ENCODE peak calls at places on chromosomes 5 and 9, in eight cellular contexts. B is HL-60, H is Panc1, O is suprapubic skin, L is HCT116, M is spleen, A is stomach, U is GM23338. E is an unnamed sample.

GRCh38 chr5:172453206-172453985 is 929 bp downstream of the SH3PXD2B start:
- DNase-seq in M (no peak), H (no peak), L (peak), A (peak), O (peak), U (peak), B (no peak), E (no peak)

GRCh38 chr5:177085985-177086917 is at the start of gene FGFR4:
- DNase-seq in H (no peak), O (peak), B (peak), L (peak), M (peak), U (peak), A (peak), E (peak)

GRCh38 chr5:137629646-137630045 is 106.2 kb downstream of the KLHL3 start:
- DNase-seq in L (peak), A (no peak), H (peak), B (peak), O (no peak), U (peak), M (no peak), E (peak)

GRCh38 chr5:179142434-179143198 is 82.4 kb downstream of the ZNF354C start:
- DNase-seq in H (no peak), A (no peak), U (no peak), O (no peak), L (no peak), M (no peak), B (no peak), E (no peak)

GRCh38 chr9:36924071-36924470 is 110.0 kb downstream of the PAX5 start:
- DNase-seq in L (peak), O (no peak), H (peak), A (no peak), B (no peak), M (no peak), U (no peak), E (no peak)

GRCh38 chr5:122493091-122493775 is 181.2 kb downstream of the SNCAIP start:
- DNase-seq in U (no peak), B (no peak), A (peak), O (no peak), L (no peak), H (no peak), M (no peak), E (no peak)

GRCh38 chr9:34744295-34745221 is 34.6 kb upstream of the CCL21 start:
- DNase-seq in M (no peak), U (no peak), A (no peak), H (no peak), B (no peak), O (no peak), L (peak), E (no peak)

GRCh38 chr9:113345165-113345564 is 4.2 kb upstream of the BSPRY start:
- DNase-seq in H (no peak), L (no peak), A (no peak), M (no peak), B (no peak), U (no peak), O (no peak), E (no peak)

GRCh38 chr9:10268500-10269485 is 344.0 kb downstream of the PTPRD start:
- DNase-seq in B (peak), A (peak), U (peak), H (no peak), O (no peak), L (no peak), M (no peak), E (peak)

GRCh38 chr9:70131296-70131695 is 87.6 kb downstream of the MAMDC2 start:
- DNase-seq in H (no peak), L (no peak), A (no peak), U (no peak), O (no peak), B (no peak), M (no peak), E (no peak)

GRCh38 chr5:58407042-58407709 is 52.7 kb downstream of the PLK2 start:
- DNase-seq in O (no peak), M (no peak), H (peak), B (no peak), L (no peak), U (peak), A (no peak), E (no peak)

GRCh38 chr9:76717611-76718010 is 46.6 kb upstream of the PCA3 start:
- DNase-seq in O (no peak), A (no peak), B (peak), L (no peak), U (no peak), M (no peak), H (no peak), E (no peak)

GRCh38 chr9:72127753-72128152 is 21.5 kb upstream of the GDA start:
- DNase-seq in M (no peak), O (no peak), B (no peak), A (no peak), H (no peak), U (no peak), L (no peak), E (no peak)

GRCh38 chr5:159061186-159061796 is 38.4 kb downstream of the EBF1 start:
- DNase-seq in L (no peak), M (no peak), O (peak), A (no peak), B (no peak), H (no peak), U (no peak), E (no peak)

GRCh38 chr9:70049672-70050271 is 6.1 kb downstream of the MAMDC2 start:
- DNase-seq in O (peak), U (no peak), B (no peak), A (peak), L (no peak), M (no peak), H (no peak), E (no peak)

GRCh38 chr9:110714314-110714713 is 45.7 kb downstream of the MUSK start:
- DNase-seq in A (peak), B (no peak), M (no peak), O (no peak), L (no peak), U (peak), H (no peak), E (no peak)

GRCh38 chr9:97721396-97721795 is 24.3 kb upstream of the XPA start:
- DNase-seq in M (no peak), L (no peak), B (no peak), A (no peak), U (no peak), H (no peak), O (no peak), E (no peak)

GRCh38 chr5:57172466-57172961 is 1.3 kb upstream of the GPBP1 start:
- DNase-seq in B (peak), A (no peak), L (no peak), H (no peak), O (no peak), U (no peak), M (no peak), E (no peak)

DNA sequence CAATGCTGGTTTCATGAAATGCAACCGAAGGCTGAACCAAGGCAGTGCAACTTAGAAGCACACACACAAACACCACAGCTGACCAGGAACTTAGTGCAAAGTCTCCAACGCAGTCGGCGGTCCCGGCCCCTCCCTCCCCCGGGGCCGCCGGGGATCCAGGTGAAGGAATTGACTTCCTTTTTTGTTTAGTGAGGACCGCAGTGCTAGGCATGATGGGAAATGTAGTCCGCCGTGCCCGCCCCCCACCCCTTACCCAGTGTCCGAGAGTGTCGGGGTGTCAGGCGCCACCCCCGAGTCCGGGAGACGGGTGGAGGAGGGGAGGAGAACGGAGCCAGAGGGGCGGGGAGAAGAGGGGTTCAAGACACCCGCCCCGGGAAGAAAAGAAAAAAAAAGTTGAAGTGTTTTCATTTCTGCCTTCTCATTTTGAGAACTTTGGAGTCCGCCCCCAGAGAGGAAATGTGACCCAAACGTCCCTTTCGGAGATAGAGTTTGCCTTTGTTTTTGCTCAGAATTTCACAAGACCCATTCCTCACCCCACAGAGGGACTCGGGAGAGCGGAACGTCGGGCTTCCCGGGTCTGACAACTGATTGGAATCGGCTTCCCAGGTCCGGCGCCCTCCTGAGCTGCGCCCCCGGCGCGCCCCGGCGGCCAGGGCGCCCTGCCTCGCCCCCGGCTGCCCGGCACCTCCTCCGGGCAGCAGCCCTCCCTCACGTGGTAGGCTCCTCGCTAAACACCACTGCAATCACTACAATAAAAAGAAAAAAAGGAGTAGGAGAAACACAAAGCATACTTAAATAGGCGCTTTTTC is 2.0 kb downstream of the IER5L start:
- DNase-seq in L (peak), A (peak), U (peak), B (peak), O (peak), H (no peak), M (peak), E (peak)
- TF ChIP-seq POLR2AphosphoS5 in L (peak), A (peak), U (peak), B (no peak), O (no peak), H (peak), M (peak), E (no peak)

GRCh38 chr5:116360008-116360853 is 214.4 kb downstream of the SEMA6A start:
- DNase-seq in L (no peak), B (no peak), A (no peak), O (no peak), M (no peak), H (no peak), U (no peak), E (no peak)
- TF ChIP-seq POLR2AphosphoS5 in L (no peak), B (no peak), A (no peak), O (no peak), M (no peak), H (no peak), U (no peak), E (no peak)

GRCh38 chr5:94361832-94362754 is 256.3 kb downstream of the KIAA0825 start:
- DNase-seq in A (no peak), U (peak), H (no peak), M (no peak), B (no peak), O (no peak), L (no peak), E (no peak)
- TF ChIP-seq POLR2AphosphoS5 in A (no peak), U (peak), H (no peak), M (no peak), B (no peak), O (no peak), L (no peak), E (no peak)

GRCh38 chr9:123929177-123929869 is 603 bp downstream of the DENND1A start:
- DNase-seq in O (no peak), L (no peak), H (no peak), M (no peak), U (peak), A (no peak), B (peak), E (no peak)

GRCh38 chr9:123928471-123929176 is 1.3 kb downstream of the DENND1A start:
- DNase-seq in H (no peak), M (no peak), A (no peak), U (no peak), L (no peak), O (no peak), B (peak), E (no peak)

GRCh38 chr9:123926986-123927385 is 2.9 kb downstream of the DENND1A start:
- DNase-seq in U (no peak), B (no peak), H (no peak), A (no peak), M (no peak), O (no peak), L (no peak), E (no peak)

GRCh38 chr9:123927625-123928308 is 2.2 kb downstream of the DENND1A start:
- DNase-seq in M (no peak), U (no peak), O (no peak), A (no peak), L (no peak), B (peak), H (no peak), E (no peak)

GRCh38 chr9:123929870-123930831 is at the start of gene DENND1A:
- DNase-seq in U (peak), H (no peak), L (peak), O (peak), B (peak), A (peak), M (peak), E (peak)
- TF ChIP-seq POLR2AphosphoS5 in U (peak), H (no peak), L (peak), O (no peak), B (no peak), A (peak), M (peak), E (no peak)

GRCh38 chr5:97071101-97071500 is 71.3 kb downstream of the LIX1 start:
- DNase-seq in B (no peak), M (no peak), H (peak), O (no peak), A (no peak), U (no peak), L (no peak), E (no peak)
- TF ChIP-seq POLR2AphosphoS5 in B (no peak), M (no peak), H (no peak), O (no peak), A (peak), U (no peak), L (no peak), E (no peak)

GRCh38 chr5:77229887-77230286 is 19.4 kb downstream of the PDE8B start:
- DNase-seq in L (no peak), U (no peak), A (no peak), H (no peak), B (no peak), O (no peak), M (no peak), E (no peak)

GRCh38 chr5:77223653-77224052 is 13.2 kb downstream of the PDE8B start:
- DNase-seq in O (no peak), M (no peak), L (no peak), B (no peak), U (no peak), A (no peak), H (no peak), E (no peak)

GRCh38 chr5:77225531-77225930 is 15.1 kb downstream of the PDE8B start:
- DNase-seq in H (no peak), U (no peak), L (no peak), M (no peak), A (no peak), O (no peak), B (no peak), E (no peak)

GRCh38 chr5:77222722-77223121 is 12.2 kb downstream of the PDE8B start:
- DNase-seq in M (no peak), L (no peak), U (no peak), A (no peak), O (no peak), H (no peak), B (no peak), E (no peak)

GRCh38 chr5:77224672-77225355 is 14.3 kb downstream of the PDE8B start:
- DNase-seq in A (no peak), U (no peak), B (no peak), H (no peak), O (no peak), M (no peak), L (no peak), E (no peak)
- TF ChIP-seq POLR2AphosphoS5 in A (no peak), U (no peak), B (no peak), H (no peak), O (no peak), M (no peak), L (no peak), E (no peak)

GRCh38 chr5:142276517-142276916 is 48.3 kb downstream of the SPRY4 start:
- DNase-seq in A (no peak), H (no peak), B (no peak), O (no peak), U (no peak), L (no peak), M (no peak), E (no peak)
- TF ChIP-seq POLR2AphosphoS5 in A (no peak), H (no peak), B (no peak), O (no peak), U (no peak), L (no peak), M (no peak), E (no peak)

DNA sequence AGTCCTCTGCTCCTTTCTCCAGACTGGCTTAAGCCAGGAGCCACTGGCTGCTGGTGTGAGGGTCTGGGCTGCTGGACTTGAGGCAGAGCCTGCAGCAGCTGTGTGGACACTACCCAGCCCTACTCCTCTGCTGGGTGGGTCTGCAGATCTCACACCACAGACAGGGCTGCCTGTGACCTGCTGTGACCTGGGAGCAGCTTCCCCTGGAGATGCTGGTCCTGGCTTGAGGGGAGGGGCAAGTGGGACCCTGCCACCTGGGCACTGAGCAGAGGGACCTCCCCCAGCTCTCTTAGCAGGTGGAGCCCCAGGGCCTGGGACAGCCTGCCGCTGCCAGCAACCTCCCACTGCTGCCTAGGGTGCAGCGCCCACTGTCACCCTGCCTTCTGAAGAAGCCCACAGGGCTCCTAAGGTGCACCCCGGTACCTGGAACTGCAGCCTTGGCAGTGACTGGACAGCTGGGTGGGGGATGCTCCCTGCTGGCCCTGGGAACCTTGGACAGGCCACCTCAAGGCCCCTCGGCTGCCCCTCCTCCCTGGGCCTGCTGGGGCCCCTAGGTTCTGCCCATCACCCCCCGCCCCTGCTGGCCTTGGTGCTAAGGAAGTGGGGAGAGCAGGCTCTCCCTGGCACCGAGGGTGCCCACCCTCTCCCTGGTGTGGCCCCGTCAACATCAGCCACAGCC is 9.1 kb downstream of the CACFD1 start:
- DNase-seq in B (no peak), O (no peak), A (no peak), H (no peak), L (no peak), M (no peak), U (no peak), E (no peak)
- TF ChIP-seq POLR2AphosphoS5 in B (no peak), O (no peak), A (no peak), H (peak), L (no peak), M (peak), U (no peak), E (no peak)

GRCh38 chr9:105066265-105066865 is 138.4 kb upstream of the ABCA1 start:
- DNase-seq in L (no peak), U (no peak), M (peak), B (peak), H (no peak), A (no peak), O (no peak), E (no peak)

GRCh38 chr9:105065119-105066088 is 137.4 kb upstream of the ABCA1 start:
- DNase-seq in B (no peak), O (no peak), H (no peak), L (no peak), A (peak), U (no peak), M (no peak), E (no peak)

GRCh38 chr9:105062222-105062850 is 134.4 kb upstream of the ABCA1 start:
- DNase-seq in O (no peak), H (no peak), L (no peak), U (no peak), A (no peak), M (no peak), B (peak), E (no peak)

GRCh38 chr9:105063665-105064247 is 135.8 kb upstream of the ABCA1 start:
- DNase-seq in O (no peak), H (no peak), U (no peak), A (no peak), L (no peak), M (no peak), B (peak), E (no peak)

GRCh38 chr9:105064248-105065118 is 136.5 kb upstream of the ABCA1 start:
- DNase-seq in M (peak), H (peak), L (no peak), U (peak), B (peak), A (peak), O (peak), E (no peak)
- TF ChIP-seq POLR2AphosphoS5 in M (peak), H (no peak), L (no peak), U (no peak), B (peak), A (peak), O (peak), E (no peak)

E was measured in GM12891.